ENCODE peak calls at places on chromosomes 1 and 21, in four cellular contexts. D is right lobe of liver, B is dorsolateral prefrontal cortex, S is upper lobe of right lung. H is an unnamed sample.

GRCh38 chr1:51855624-51856023 is 22.9 kb downstream of the NRDC start:
- DNase-seq in D (no peak), B (no peak), S (no peak), H (no peak)

GRCh38 chr1:32939655-32940371 is 24.8 kb downstream of the RNF19B start:
- DNase-seq in S (no peak), B (no peak), D (no peak), H (no peak)

GRCh38 chr1:108880850-108881249 is 4.1 kb downstream of the GPSM2 start:
- DNase-seq in S (no peak), B (no peak), D (no peak), H (no peak)

GRCh38 chr1:150534002-150534401 is 15.2 kb upstream of the ADAMTSL4 start:
- DNase-seq in B (no peak), D (no peak), S (no peak), H (no peak)

GRCh38 chr1:218374972-218375371 is 29.8 kb downstream of the TGFB2 start:
- DNase-seq in S (no peak), B (no peak), D (no peak), H (no peak)

GRCh38 chr1:156118175-156118868 is 3.8 kb downstream of the LMNA start:
- DNase-seq in B (no peak), D (peak; percentile 82), S (peak; percentile 80), H (no peak)

GRCh38 chr21:46639489-46640386 is 4.3 kb downstream of the PRMT2 start:
- DNase-seq in S (no peak), B (no peak), D (no peak), H (no peak)

GRCh38 chr1:115198938-115199337 is 109.6 kb upstream of the TSPAN2 start:
- DNase-seq in S (no peak), B (no peak), D (no peak), H (no peak)

GRCh38 chr1:109214695-109215623 is 1.2 kb downstream of the SARS1 start:
- DNase-seq in B (no peak), S (no peak), D (peak; percentile 37), H (peak; percentile 18)

GRCh38 chr1:225651376-225651871 is 1.5 kb downstream of the ENAH start:
- DNase-seq in S (no peak), B (no peak), D (no peak), H (no peak)

GRCh38 chr21:45598109-45598508 is 45.4 kb upstream of the PCBP3 start:
- DNase-seq in S (peak; percentile 23), B (peak; percentile 21), D (no peak), H (no peak)

GRCh38 chr21:43611598-43612369 is 47.5 kb downstream of the HSF2BP start:
- DNase-seq in S (peak; percentile 84), B (no peak), D (peak; percentile 77), H (no peak)

GRCh38 chr1:154666051-154666793 is 58.2 kb upstream of the ADAR start:
- DNase-seq in D (no peak), S (no peak), B (no peak), H (no peak)

GRCh38 chr21:28207776-28208175 is 784.9 kb downstream of the LTN1 start:
- DNase-seq in S (no peak), B (no peak), D (no peak), H (no peak)

GRCh38 chr1:45922374-45922773 is 119.0 kb downstream of the MAST2 start:
- DNase-seq in D (no peak), S (no peak), B (no peak), H (no peak)

GRCh38 chr1:27342778-27343638 is 1.2 kb downstream of the SYTL1 start:
- DNase-seq in B (no peak), D (no peak), S (peak; percentile 85), H (peak; percentile 77)

GRCh38 chr1:171486048-171486519 is 754 bp downstream of the PRRC2C start:
- DNase-seq in S (no peak), B (no peak), D (no peak), H (peak; percentile 60)

GRCh38 chr1:199272107-199272506 is 633.3 kb downstream of the PTPRC start:
- DNase-seq in S (no peak), B (no peak), D (no peak), H (no peak)

GRCh38 chr21:44490405-44490804 is 35.1 kb downstream of the LRRC3 start:
- DNase-seq in B (no peak), S (no peak), D (no peak), H (no peak)

GRCh38 chr1:214466759-214467585 is 84.4 kb downstream of the PTPN14 start:
- DNase-seq in B (no peak), D (no peak), S (no peak), H (no peak)

GRCh38 chr1:27633298-27633610 is 1.7 kb downstream of the FGR start:
- DNase-seq in D (no peak), S (no peak), B (no peak), H (no peak)

GRCh38 chr1:205677152-205677551 is 3.2 kb downstream of the SLC45A3 start:
- DNase-seq in B (no peak), D (no peak), S (no peak), H (no peak)

GRCh38 chr21:43357708-43358430 is 69.1 kb downstream of the SIK1 start:
- DNase-seq in S (no peak), D (no peak), B (no peak), H (no peak)

GRCh38 chr1:31568895-31569655 is 7.2 kb upstream of the TINAGL1 start:
- DNase-seq in D (peak; percentile 70), B (peak; percentile 14), S (peak; percentile 87), H (no peak)

GRCh38 chr1:46458846-46459245 is 30.8 kb upstream of the DMBX1 start:
- DNase-seq in D (no peak), B (no peak), S (no peak), H (no peak)

GRCh38 chr1:181423301-181423918 is 59.9 kb upstream of the CACNA1E start:
- DNase-seq in B (peak; percentile 74), D (peak; percentile 39), S (no peak), H (peak; percentile 52)

GRCh38 chr1:156752843-156753486 is 1.5 kb upstream of the HDGF start:
- DNase-seq in B (no peak), D (no peak), S (no peak), H (no peak)

GRCh38 chr21:44092201-44092600 is 15.0 kb upstream of the PWP2 start:
- DNase-seq in D (no peak), S (peak; percentile 33), B (no peak), H (no peak)

GRCh38 chr1:42041031-42041430 is 112.2 kb upstream of the GUCA2B start:
- DNase-seq in D (no peak), S (no peak), B (no peak), H (no peak)

GRCh38 chr1:218475275-218475674 is 130.1 kb downstream of the TGFB2 start:
- DNase-seq in B (no peak), D (no peak), S (no peak), H (no peak)

GRCh38 chr1:170707959-170708666 is 44.2 kb downstream of the PRRX1 start:
- DNase-seq in S (no peak), D (no peak), B (no peak), H (no peak)

GRCh38 chr1:200279810-200280411 is 129.9 kb downstream of the ZNF281 start:
- DNase-seq in D (peak; percentile 31), B (no peak), S (no peak), H (no peak)

DNA sequence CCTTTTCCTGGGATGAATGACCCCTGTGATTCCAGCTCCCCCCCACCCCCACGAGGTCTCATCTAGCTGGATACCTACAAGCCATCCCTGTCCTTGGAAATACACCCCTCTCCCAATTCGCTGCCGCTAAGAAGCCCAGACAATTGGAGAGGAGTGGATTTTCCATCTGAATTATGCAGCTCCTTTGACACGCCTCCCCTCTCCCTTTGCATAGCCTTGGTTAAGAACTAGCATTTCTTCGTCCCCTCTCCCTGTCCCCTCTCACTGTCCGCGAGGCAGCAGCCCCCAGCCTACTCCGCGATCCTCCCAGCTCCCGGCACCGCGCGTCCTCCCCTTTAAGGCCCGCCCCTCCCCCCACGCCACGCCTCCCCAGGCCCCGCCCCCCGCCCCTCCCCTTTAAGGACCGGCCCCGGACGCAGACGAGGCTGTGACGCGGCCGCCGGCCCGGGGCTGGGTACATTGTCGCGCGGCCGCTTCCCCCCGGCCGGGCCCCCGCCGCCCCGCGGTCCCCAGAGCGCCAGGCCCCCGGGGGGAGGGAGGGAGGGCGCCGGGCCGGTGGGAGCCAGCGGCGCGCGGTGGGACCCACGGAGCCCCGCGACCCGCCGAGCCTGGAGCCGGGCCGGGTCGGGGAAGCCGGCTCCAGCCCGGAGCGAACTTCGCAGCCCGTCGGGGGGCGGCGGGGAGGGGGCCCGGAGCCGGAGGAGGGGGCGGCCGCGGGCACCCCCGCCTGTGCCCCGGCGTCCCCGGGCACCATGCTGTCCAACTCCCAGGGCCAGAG is at the start of gene MAPKAPK2:
- DNase-seq in D (peak; percentile 89), S (peak; percentile 91), B (peak; percentile 73), H (peak; percentile 78)
- TF ChIP-seq CTCF in D (no peak), S (no peak), B (no peak), H (no peak)

DNA sequence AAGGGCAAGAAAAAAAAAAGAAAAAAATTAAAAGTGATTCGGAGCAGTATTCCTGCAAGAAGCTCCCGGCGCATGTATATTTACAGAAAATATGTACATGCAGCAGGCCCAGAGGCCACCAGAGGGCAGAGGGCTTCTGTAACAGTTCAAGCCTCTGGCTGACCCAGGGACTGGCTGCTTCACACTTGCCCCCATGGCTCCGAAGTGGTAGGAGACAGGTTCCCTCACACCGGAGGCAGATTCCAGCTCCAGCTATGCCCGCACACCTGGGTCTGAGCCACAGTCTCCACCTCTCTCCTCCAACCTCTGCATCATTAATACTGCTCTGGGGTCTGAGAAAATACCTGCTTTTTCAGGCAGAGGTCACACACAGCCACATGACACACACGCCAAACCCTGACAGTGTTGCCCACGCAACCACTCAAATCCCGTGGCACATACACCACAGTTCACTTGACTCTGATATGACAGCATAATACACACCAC is 2.2 kb upstream of the ARHGAP30 start:
- DNase-seq in B (no peak), D (peak; percentile 65), S (peak; percentile 83), H (peak; percentile 37)
- H3K27ac ChIP-seq in B (no peak overlapping the region), D (no peak overlapping the region), S (no peak overlapping the region), H (no peak overlapping the region)

GRCh38 chr1:102790997-102791396 is 317.3 kb downstream of the COL11A1 start:
- DNase-seq in D (no peak), B (no peak), S (no peak), H (no peak)
- TF ChIP-seq CTCF in D (no peak), B (peak; percentile 31), S (no peak), H (no peak)

DNA sequence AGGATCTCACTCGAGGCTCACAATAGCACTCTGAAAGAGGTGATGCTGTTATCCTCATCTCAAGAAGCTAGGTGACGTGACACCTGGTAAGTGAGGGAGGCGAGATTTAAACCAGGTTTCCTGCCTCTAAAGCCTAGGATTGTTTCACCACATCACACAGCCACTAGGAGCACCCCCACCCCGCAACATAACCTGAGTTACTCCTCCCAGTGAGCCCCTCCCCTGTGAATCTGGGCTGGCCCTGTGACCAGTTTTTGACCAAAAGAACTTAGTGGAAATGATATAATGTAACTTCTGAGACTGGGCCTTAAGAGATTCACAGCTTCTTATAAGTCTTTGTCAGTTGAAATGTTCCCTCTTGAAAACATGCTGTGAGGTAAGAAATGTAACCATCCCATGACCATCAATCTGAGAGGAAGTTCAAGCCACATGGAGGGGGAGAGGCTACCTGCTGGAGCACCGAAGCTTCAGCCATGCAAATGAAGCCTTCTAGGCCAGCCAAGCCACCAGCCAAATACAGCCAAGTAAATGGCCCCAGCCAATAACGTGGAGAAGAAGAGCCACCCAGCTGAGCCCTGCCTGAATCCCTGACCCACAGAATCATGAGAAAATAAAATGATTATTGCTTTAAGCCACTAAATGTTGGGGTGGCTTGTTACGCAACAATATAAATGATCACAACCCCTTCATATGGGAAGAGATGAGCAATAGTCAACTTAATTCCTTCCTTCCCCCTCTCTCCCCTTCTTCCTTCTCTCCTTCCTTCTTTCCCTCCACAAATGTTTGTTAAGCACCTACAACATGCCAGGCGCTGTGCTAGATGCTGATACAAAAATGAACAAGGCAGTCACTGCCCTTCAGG is 61.0 kb upstream of the FAM20B start:
- DNase-seq in S (no peak), B (no peak), D (no peak), H (no peak)
- H3K27ac ChIP-seq in S (no peak overlapping the region), B (no peak overlapping the region), D (no peak overlapping the region), H (no peak overlapping the region)

H was measured in CD4-positive, alpha-beta T cell.